ENCODE peak calls at places on chromosomes 5 and 9, in seven cellular contexts. G, B, W, E, S, Q and F are unnamed samples.

GRCh38 chr9:108618906-108619550 is 236.8 kb downstream of the ACTL7B start:
- DNase-seq in G (no peak), B (no peak), W (no peak), E (no peak), S (no peak), Q (no peak), F (no peak)

GRCh38 chr5:17154211-17154996 is 63.0 kb upstream of the BASP1 start:
- DNase-seq in G (no peak), B (no peak), W (no peak), E (no peak), S (no peak), Q (no peak), F (no peak)

GRCh38 chr5:15715966-15716365 is 216.0 kb downstream of the FBXL7 start:
- DNase-seq in G (no peak), B (no peak), W (no peak), E (no peak), S (no peak), Q (no peak), F (no peak)

GRCh38 chr9:27273186-27273585 is 23.8 kb downstream of the EQTN start:
- DNase-seq in G (no peak), B (no peak), W (no peak), E (no peak), S (no peak), Q (no peak), F (no peak)

GRCh38 chr9:36995927-36996471 is 38.1 kb downstream of the PAX5 start:
- DNase-seq in G (peak; percentile 32), B (peak; percentile 44), W (peak; percentile 45), E (no peak), S (peak; percentile 91), Q (peak; percentile 63), F (no peak)

GRCh38 chr5:101943784-101944183 is 352.3 kb downstream of the SLCO4C1 start:
- DNase-seq in G (no peak), B (no peak), W (no peak), E (no peak), S (no peak), Q (no peak), F (no peak)

GRCh38 chr9:121556580-121556979 is 56.9 kb upstream of the GGTA1 start:
- DNase-seq in G (no peak), B (no peak), W (no peak), E (no peak), S (no peak), Q (no peak), F (peak; percentile 50)

GRCh38 chr5:172985596-172985995 is 2.0 kb downstream of the ATP6V0E1 start:
- DNase-seq in G (no peak), B (no peak), W (no peak), E (no peak), S (no peak), Q (no peak), F (no peak)

GRCh38 chr5:173660481-173661280 is 44.2 kb upstream of the BOD1 start:
- DNase-seq in G (no peak), B (no peak), W (no peak), E (no peak), S (no peak), Q (no peak), F (no peak)

GRCh38 chr9:128724744-128725211 is 851 bp upstream of the ZDHHC12 start:
- DNase-seq in G (peak; percentile 62), B (peak; percentile 74), W (peak; percentile 20), E (peak; percentile 32), S (peak; percentile 84), Q (peak; percentile 92), F (peak; percentile 74)
- TF ChIP-seq JUND in G (no peak), B (no peak), W (no peak), E (no peak), S (no peak), Q (peak; percentile 3), F (no peak)

GRCh38 chr5:61816585-61817450 is 484.8 kb downstream of the ZSWIM6 start:
- DNase-seq in G (no peak), B (no peak), W (no peak), E (no peak), S (no peak), Q (no peak), F (no peak)

GRCh38 chr5:61816146-61816545 is 484.1 kb downstream of the ZSWIM6 start:
- DNase-seq in G (no peak), B (no peak), W (no peak), E (no peak), S (no peak), Q (no peak), F (no peak)

GRCh38 chr5:61811052-61811451 is 479.0 kb downstream of the ZSWIM6 start:
- DNase-seq in G (no peak), B (no peak), W (no peak), E (no peak), S (no peak), Q (no peak), F (no peak)

GRCh38 chr5:61815343-61815742 is 483.3 kb downstream of the ZSWIM6 start:
- DNase-seq in G (no peak), B (no peak), W (no peak), E (no peak), S (no peak), Q (no peak), F (no peak)

GRCh38 chr5:61813361-61813760 is 481.3 kb downstream of the ZSWIM6 start:
- DNase-seq in G (no peak), B (no peak), W (no peak), E (no peak), S (no peak), Q (no peak), F (no peak)
- TF ChIP-seq JUND in G (no peak), B (no peak), W (no peak), E (no peak), S (no peak), Q (no peak), F (no peak)

GRCh38 chr5:121497176-121497575 is 354.5 kb upstream of the FTMT start:
- DNase-seq in G (no peak), B (no peak), W (no peak), E (no peak), S (no peak), Q (no peak), F (no peak)
- TF ChIP-seq JUND in G (no peak), B (no peak), W (no peak), E (no peak), S (no peak), Q (no peak), F (no peak)

DNA sequence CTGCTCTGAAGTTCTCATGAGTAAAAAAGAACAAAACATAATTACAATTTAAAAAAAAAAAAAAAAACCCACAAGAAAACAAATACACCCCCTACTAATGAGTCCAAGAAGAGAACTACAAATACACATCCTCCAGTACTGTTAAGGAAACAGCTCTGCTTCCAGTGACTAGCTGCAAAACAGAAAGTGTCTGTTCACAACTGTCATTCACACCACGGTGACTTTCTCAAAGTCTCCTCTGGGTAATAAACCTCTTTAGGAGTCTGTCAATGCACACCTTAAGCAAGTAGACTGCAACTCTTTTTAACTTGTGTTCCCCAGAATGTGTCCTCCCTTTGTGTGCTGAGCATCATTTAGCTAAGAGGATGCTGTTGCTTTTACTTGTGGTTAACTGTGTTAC is 6.2 kb downstream of the REEP5 start:
- DNase-seq in G (no peak), B (no peak), W (no peak), E (no peak), S (no peak), Q (no peak), F (no peak)
- TF ChIP-seq JUND in G (no peak), B (no peak), W (no peak), E (no peak), S (no peak), Q (no peak), F (no peak)

DNA sequence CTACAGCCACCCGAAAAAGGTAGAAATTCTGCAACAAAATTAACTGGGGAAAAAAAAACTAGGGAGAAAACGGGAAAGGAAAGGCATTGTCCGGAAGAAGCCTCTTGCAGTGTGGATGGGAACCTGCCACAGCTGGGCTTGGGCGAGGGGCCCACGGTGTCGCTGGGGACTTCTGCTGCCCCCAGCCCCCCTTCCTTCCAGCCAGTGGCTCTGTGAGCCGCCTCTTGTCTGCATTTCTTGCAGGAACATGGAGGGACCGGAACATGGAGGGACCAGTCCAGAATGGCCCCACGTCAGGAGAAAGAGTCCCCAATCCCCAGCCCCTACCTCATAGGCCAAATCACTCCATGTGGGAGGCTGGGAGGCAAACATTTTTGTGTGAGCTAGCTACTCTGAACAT is 36.9 kb upstream of the EXOC3 start:
- DNase-seq in G (no peak), B (no peak), W (no peak), E (no peak), S (no peak), Q (no peak), F (no peak)
- TF ChIP-seq JUND in G (no peak), B (no peak), W (no peak), E (no peak), S (no peak), Q (no peak), F (no peak)